ENCODE peak calls at places on chromosome 12, in five cellular contexts. P, J, O, I and C are unnamed samples.

GRCh38 chr12:13817131-13817530 is 164.3 kb downstream of the GRIN2B start:
- DNase-seq in O (no peak), J (no peak), I (no peak), P (no peak), C (no peak)

GRCh38 chr12:53631721-53632120 is 5.5 kb upstream of the ATF7 start:
- DNase-seq in I (no peak), O (no peak), P (no peak), J (no peak), C (no peak)

GRCh38 chr12:77947326-77947725 is 116.6 kb downstream of the NAV3 start:
- DNase-seq in P (peak; percentile 41), J (no peak), I (peak; percentile 14), O (no peak), C (no peak)

GRCh38 chr12:114812858-114813761 is 129.1 kb upstream of the TBX3 start:
- DNase-seq in J (peak; percentile 50), O (no peak), P (no peak), I (peak; percentile 72), C (peak; percentile 25)

GRCh38 chr12:992647-993046 is 1.6 kb downstream of the ERC1 start:
- DNase-seq in J (no peak), O (no peak), I (no peak), P (no peak), C (no peak)

GRCh38 chr12:3962661-3963483 is 89.7 kb upstream of the PARP11 start:
- DNase-seq in I (no peak), P (no peak), J (no peak), O (peak; percentile 43), C (no peak)

GRCh38 chr12:38386238-38386985 is 69.8 kb downstream of the ALG10B start:
- DNase-seq in O (no peak), I (no peak), P (no peak), J (no peak), C (no peak)

GRCh38 chr12:15714256-15714655 is 74.9 kb downstream of the EPS8 start:
- DNase-seq in I (no peak), O (no peak), P (no peak), J (no peak), C (no peak)

GRCh38 chr12:47346251-47347019 is 266.7 kb upstream of the AMIGO2 start:
- DNase-seq in O (no peak), I (no peak), P (no peak), J (no peak), C (no peak)

GRCh38 chr12:88763536-88764100 is 183.3 kb upstream of the KITLG start:
- DNase-seq in J (no peak), I (no peak), P (no peak), O (no peak), C (no peak)

GRCh38 chr12:53999596-54000104 is 311 bp upstream of the HOXC9 start:
- DNase-seq in P (no peak), J (peak; percentile 70), O (no peak), I (peak; percentile 86), C (no peak)

GRCh38 chr12:88309546-88309945 is 167.4 kb downstream of the TMTC3 start:
- DNase-seq in O (no peak), J (no peak), P (peak; percentile 4), I (no peak), C (no peak)

GRCh38 chr12:8081228-8081920 is 700 bp upstream of the NECAP1 start:
- DNase-seq in I (no peak), P (no peak), J (no peak), O (peak; percentile 13), C (no peak)

GRCh38 chr12:55721601-55722213 is 1.5 kb downstream of the RDH5 start:
- DNase-seq in I (no peak), J (no peak), O (no peak), P (no peak), C (no peak)

GRCh38 chr12:92068441-92068840 is 77.2 kb downstream of the BTG1 start:
- DNase-seq in I (no peak), O (no peak), P (no peak), J (peak; percentile 74), C (no peak)

GRCh38 chr12:30996255-30996654 is 69.7 kb downstream of the TSPAN11 start:
- DNase-seq in P (no peak), I (peak; percentile 69), O (no peak), J (no peak), C (no peak)

GRCh38 chr12:105721051-105721825 is 390.7 kb downstream of the C12orf75 start:
- DNase-seq in O (no peak), P (no peak), I (no peak), J (peak; percentile 8), C (no peak)

GRCh38 chr12:1616233-1617066 is 12.6 kb upstream of the WNT5B start:
- DNase-seq in P (no peak), O (no peak), J (no peak), I (no peak), C (no peak)

GRCh38 chr12:16880864-16881285 is 274.9 kb upstream of the LMO3 start:
- DNase-seq in J (peak; percentile 81), P (no peak), I (no peak), O (no peak), C (peak; percentile 9)

GRCh38 chr12:69732088-69732487 is 6.6 kb upstream of the RAB3IP start:
- DNase-seq in O (no peak), P (no peak), J (no peak), I (no peak), C (no peak)

GRCh38 chr12:37546901-37547475 is 769.6 kb upstream of the ALG10B start:
- DNase-seq in J (no peak), P (no peak), I (no peak), O (no peak), C (no peak)

GRCh38 chr12:55716582-55717396 is 943 bp downstream of the BLOC1S1 start:
- DNase-seq in J (peak; percentile 51), I (no peak), O (no peak), P (no peak), C (no peak)

GRCh38 chr12:120689397-120690082 is 2.6 kb downstream of the MLEC start:
- DNase-seq in J (no peak), O (no peak), P (no peak), I (no peak), C (no peak)

GRCh38 chr12:55929306-55929791 is 1.6 kb upstream of the DGKA start:
- DNase-seq in O (peak; percentile 73), J (no peak), P (no peak), I (no peak), C (no peak)

GRCh38 chr12:49518914-49519573 is 19.8 kb upstream of the KCNH3 start:
- DNase-seq in P (peak; percentile 22), O (no peak), J (no peak), I (peak; percentile 46), C (no peak)

GRCh38 chr12:53327435-53328042 is 6.1 kb upstream of the AAAS start:
- DNase-seq in J (no peak), I (no peak), O (no peak), P (no peak), C (no peak)